ENCODE peak calls at places on chromosomes 12 and 14, in seven cellular contexts. J is tibial nerve; V is thoracic aorta; U is NCI-H1092; I is heart left ventricle; G is activated naive CD4-positive, alpha-beta T cell; K is uterus. X is an unnamed sample.

GRCh38 chr12:129961111-129961510 is 57.3 kb upstream of the TMEM132D start:
- DNase-seq in J (no peak), K (no peak), U (no peak), G (no peak), V (no peak), I (no peak), X (no peak)

GRCh38 chr12:107339932-107340331 is 246.6 kb upstream of the CRY1 start:
- DNase-seq in K (no peak), I (no peak), J (no peak), G (no peak), V (no peak), U (no peak), X (no peak)

GRCh38 chr12:94980577-94980976 is 22.9 kb downstream of the NDUFA12 start:
- DNase-seq in V (no peak), I (no peak), K (no peak), G (no peak), U (no peak), J (no peak), X (peak)

GRCh38 chr12:21248679-21249078 is 86.0 kb downstream of the SLCO1A2 start:
- DNase-seq in K (no peak), G (no peak), V (no peak), I (no peak), U (no peak), J (no peak), X (peak)

GRCh38 chr12:81284137-81284536 is 206.3 kb downstream of the ACSS3 start:
- DNase-seq in U (no peak), I (no peak), G (no peak), V (no peak), K (no peak), J (no peak), X (no peak)

GRCh38 chr12:62021808-62022207 is 238.4 kb upstream of the USP15 start:
- DNase-seq in V (no peak), U (no peak), I (no peak), K (no peak), G (no peak), J (no peak), X (no peak)

GRCh38 chr12:55797068-55797467 is 20.5 kb downstream of the SARNP start:
- DNase-seq in U (no peak), G (no peak), I (no peak), K (peak), J (peak), V (no peak), X (peak)

GRCh38 chr14:90924618-90925345 is 108.6 kb upstream of the TTC7B start:
- DNase-seq in K (no peak), V (no peak), U (no peak), I (no peak), J (no peak), G (no peak), X (no peak)

GRCh38 chr14:102187044-102187443 is 47.3 kb downstream of the WDR20 start:
- DNase-seq in I (no peak), V (no peak), U (no peak), J (no peak), G (no peak), K (peak), X (no peak)

GRCh38 chr12:7093486-7093885 is 1.2 kb upstream of the C1R start:
- DNase-seq in I (no peak), J (no peak), U (no peak), V (no peak), K (no peak), G (no peak), X (no peak)

GRCh38 chr12:100988278-100988625 is 193.7 kb downstream of the ANO4 start:
- DNase-seq in K (no peak), I (no peak), U (no peak), J (no peak), G (no peak), V (no peak), X (no peak)

GRCh38 chr14:50023671-50024490 is 92.5 kb downstream of the VCPKMT start:
- DNase-seq in J (no peak), I (no peak), V (no peak), U (no peak), K (peak), G (no peak), X (no peak)

GRCh38 chr12:3090238-3091029 is 13.3 kb downstream of the TSPAN9 start:
- DNase-seq in J (no peak), U (no peak), G (no peak), V (no peak), I (no peak), K (no peak), X (no peak)

GRCh38 chr14:61644834-61645233 is 50.5 kb upstream of the HIF1A start:
- DNase-seq in J (no peak), I (no peak), V (no peak), G (no peak), U (peak), K (no peak), X (peak)

GRCh38 chr14:88868558-88869159 is 44.2 kb downstream of the TTC8 start:
- DNase-seq in I (no peak), J (no peak), V (no peak), U (no peak), G (no peak), K (no peak), X (peak)

GRCh38 chr12:55717397-55718007 is 1.7 kb downstream of the BLOC1S1 start:
- DNase-seq in G (no peak), U (no peak), V (no peak), I (no peak), K (no peak), J (no peak), X (peak)

GRCh38 chr14:23431486-23431885 is 4.0 kb downstream of the MYH7 start:
- DNase-seq in U (no peak), G (no peak), V (no peak), I (peak), J (no peak), K (no peak), X (no peak)

GRCh38 chr12:84036912-84037311 is 875.7 kb downstream of the SLC6A15 start:
- DNase-seq in J (no peak), V (no peak), K (no peak), G (no peak), U (no peak), I (no peak), X (no peak)

GRCh38 chr14:50559990-50560928 is at the start of gene ATL1:
- DNase-seq in V (peak), I (peak), J (peak), G (no peak), U (peak), K (peak), X (peak)

GRCh38 chr14:47567273-47567672 is 108.1 kb downstream of the MDGA2 start:
- DNase-seq in U (no peak), V (no peak), K (no peak), G (no peak), I (no peak), J (no peak), X (no peak)

GRCh38 chr12:68850390-68850789 is 42.4 kb downstream of the MDM2 start:
- DNase-seq in U (no peak), G (no peak), J (no peak), I (no peak), V (no peak), K (no peak), X (no peak)

GRCh38 chr12:10363922-10364838 is 25.7 kb downstream of the KLRK1 start:
- DNase-seq in U (no peak), J (peak), K (peak), G (no peak), I (peak), V (no peak), X (peak)

GRCh38 chr14:92783813-92784431 is 10.2 kb upstream of the GOLGA5 start:
- DNase-seq in K (peak), G (no peak), I (no peak), V (no peak), U (peak), J (peak), X (peak)

GRCh38 chr14:72444701-72445100 is 449.2 kb downstream of the DPF3 start:
- DNase-seq in I (no peak), V (no peak), U (no peak), G (no peak), J (no peak), K (no peak), X (no peak)

GRCh38 chr12:113467154-113467513 is 4.5 kb downstream of the LHX5 start:
- DNase-seq in U (no peak), I (no peak), G (no peak), V (no peak), J (no peak), K (no peak), X (no peak)

GRCh38 chr12:109734219-109735000 is 20.8 kb downstream of the FAM222A start:
- DNase-seq in K (peak), V (no peak), G (no peak), J (no peak), I (peak), U (no peak), X (no peak)

GRCh38 chr12:86186449-86186848 is 69.7 kb downstream of the MGAT4C start:
- DNase-seq in U (no peak), I (no peak), V (no peak), K (no peak), J (no peak), G (no peak), X (peak)

GRCh38 chr14:45201908-45202307 is 51.1 kb downstream of the MIS18BP1 start:
- DNase-seq in I (no peak), G (no peak), K (no peak), U (no peak), J (no peak), V (no peak), X (peak)

GRCh38 chr14:42047421-42048045 is 440.9 kb downstream of the LRFN5 start:
- DNase-seq in U (no peak), J (no peak), V (no peak), K (no peak), I (no peak), G (no peak), X (no peak)

GRCh38 chr14:21255385-21256101 is 13.7 kb downstream of the HNRNPC start:
- DNase-seq in J (no peak), G (no peak), K (no peak), V (no peak), I (no peak), U (no peak), X (no peak)

GRCh38 chr14:57755018-57755521 is 110.8 kb downstream of the SLC35F4 start:
- DNase-seq in J (no peak), I (no peak), U (peak), V (no peak), G (no peak), K (no peak), X (no peak)

GRCh38 chr14:25757364-25757763 is 707.4 kb upstream of the STXBP6 start:
- DNase-seq in K (no peak), V (no peak), J (no peak), I (no peak), U (no peak), G (no peak), X (no peak)